ENCODE peak calls at places on chromosomes 16 and 17, in six cellular contexts. Q is K562, F is IMR-90, W is A549, D is H1, I is HepG2. T is an unnamed sample.

GRCh38 chr17:67127925-67128324 is 83.6 kb downstream of the CACNG1 start:
- DNase-seq in I (no peak), F (no peak), W (no peak), D (no peak), Q (no peak), T (no peak)

GRCh38 chr16:24906901-24907300 is 61.1 kb downstream of the SLC5A11 start:
- DNase-seq in F (no peak), Q (no peak), D (no peak), I (no peak), W (no peak), T (no peak)

GRCh38 chr17:32846143-32846542 is 30.8 kb downstream of the MYO1D start:
- DNase-seq in F (no peak), Q (no peak), W (no peak), D (no peak), I (no peak), T (no peak)

GRCh38 chr16:53518550-53519416 is 15.8 kb upstream of the AKTIP start:
- DNase-seq in F (peak), I (no peak), Q (no peak), W (no peak), D (no peak), T (peak)

GRCh38 chr16:15953929-15954813 is 4.8 kb downstream of the ABCC1 start:
- DNase-seq in F (no peak), D (no peak), Q (no peak), I (no peak), W (no peak), T (no peak)

GRCh38 chr16:69935278-69935711 is 15.8 kb upstream of the CLEC18A start:
- DNase-seq in D (no peak), I (no peak), F (no peak), W (no peak), Q (no peak), T (no peak)

GRCh38 chr17:2347805-2348685 is 10.7 kb downstream of the SGSM2 start:
- DNase-seq in D (peak), W (peak), Q (no peak), F (peak), I (peak), T (no peak)

GRCh38 chr17:39939588-39940419 is 12.3 kb downstream of the LRRC3C start:
- DNase-seq in W (peak), F (peak), Q (peak), I (no peak), D (no peak), T (peak)

GRCh38 chr17:28390984-28391383 is 15.0 kb downstream of the SLC46A1 start:
- DNase-seq in W (no peak), Q (no peak), D (no peak), F (no peak), I (no peak), T (no peak)

GRCh38 chr16:85306071-85306792 is 194.0 kb upstream of the CIBAR2 start:
- DNase-seq in W (no peak), F (peak), D (no peak), I (peak), Q (peak), T (peak)

GRCh38 chr17:49372428-49372827 is 10.4 kb upstream of the ZNF652 start:
- DNase-seq in Q (no peak), D (no peak), W (no peak), F (no peak), I (no peak), T (no peak)

GRCh38 chr16:86520317-86521210 is 10.2 kb downstream of the FOXF1 start:
- DNase-seq in F (peak), I (no peak), D (no peak), Q (peak), W (no peak), T (no peak)

GRCh38 chr17:2688351-2689342 is 22.9 kb downstream of the CLUH start:
- DNase-seq in Q (no peak), I (peak), D (no peak), W (no peak), F (no peak), T (no peak)

GRCh38 chr17:6240001-6240400 is 169.8 kb downstream of the WSCD1 start:
- DNase-seq in Q (no peak), W (no peak), D (no peak), F (no peak), I (no peak), T (no peak)

GRCh38 chr17:6241996-6242395 is 171.8 kb downstream of the WSCD1 start:
- DNase-seq in D (no peak), I (no peak), W (no peak), F (no peak), Q (no peak), T (no peak)

GRCh38 chr17:6241381-6241780 is 171.2 kb downstream of the WSCD1 start:
- DNase-seq in F (no peak), I (no peak), Q (no peak), W (peak), D (no peak), T (no peak)

GRCh38 chr17:6240601-6241000 is 170.4 kb downstream of the WSCD1 start:
- DNase-seq in W (no peak), D (no peak), I (no peak), Q (no peak), F (no peak), T (no peak)

DNA sequence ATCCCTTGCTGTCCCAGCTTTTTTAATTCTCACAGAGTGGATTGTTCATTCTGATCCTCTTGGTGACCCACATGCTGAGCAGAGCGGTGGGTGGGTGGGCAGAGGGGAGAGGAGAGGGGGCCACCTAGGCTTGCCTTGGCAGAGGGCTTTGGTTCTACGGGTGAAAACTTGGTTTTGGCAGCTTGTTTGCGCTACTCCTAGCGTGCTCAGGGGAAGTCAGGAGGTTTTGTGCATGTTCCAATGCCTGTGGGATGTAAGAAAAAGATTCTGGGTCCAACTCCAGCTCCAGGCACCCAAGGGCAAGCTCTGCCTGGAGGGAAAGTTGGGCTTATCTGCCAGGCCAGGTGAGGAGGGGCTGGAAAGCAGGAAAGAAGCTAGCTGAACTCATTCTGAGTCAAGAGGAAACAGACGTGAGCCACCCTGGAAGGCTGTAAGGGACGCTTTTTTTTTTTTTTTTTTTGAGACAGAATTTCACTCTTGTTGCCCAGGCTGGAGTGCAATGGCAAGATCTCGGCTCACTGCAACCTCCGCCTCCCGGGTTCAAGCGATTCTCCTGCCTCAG is 169.1 kb downstream of the WSCD1 start:
- DNase-seq in I (no peak), D (no peak), Q (no peak), W (no peak), F (no peak), T (no peak)
- TF ChIP-seq POLR2A in I (no peak), D (no peak), Q (no peak), W (no peak), F (no peak), T (no peak)

DNA sequence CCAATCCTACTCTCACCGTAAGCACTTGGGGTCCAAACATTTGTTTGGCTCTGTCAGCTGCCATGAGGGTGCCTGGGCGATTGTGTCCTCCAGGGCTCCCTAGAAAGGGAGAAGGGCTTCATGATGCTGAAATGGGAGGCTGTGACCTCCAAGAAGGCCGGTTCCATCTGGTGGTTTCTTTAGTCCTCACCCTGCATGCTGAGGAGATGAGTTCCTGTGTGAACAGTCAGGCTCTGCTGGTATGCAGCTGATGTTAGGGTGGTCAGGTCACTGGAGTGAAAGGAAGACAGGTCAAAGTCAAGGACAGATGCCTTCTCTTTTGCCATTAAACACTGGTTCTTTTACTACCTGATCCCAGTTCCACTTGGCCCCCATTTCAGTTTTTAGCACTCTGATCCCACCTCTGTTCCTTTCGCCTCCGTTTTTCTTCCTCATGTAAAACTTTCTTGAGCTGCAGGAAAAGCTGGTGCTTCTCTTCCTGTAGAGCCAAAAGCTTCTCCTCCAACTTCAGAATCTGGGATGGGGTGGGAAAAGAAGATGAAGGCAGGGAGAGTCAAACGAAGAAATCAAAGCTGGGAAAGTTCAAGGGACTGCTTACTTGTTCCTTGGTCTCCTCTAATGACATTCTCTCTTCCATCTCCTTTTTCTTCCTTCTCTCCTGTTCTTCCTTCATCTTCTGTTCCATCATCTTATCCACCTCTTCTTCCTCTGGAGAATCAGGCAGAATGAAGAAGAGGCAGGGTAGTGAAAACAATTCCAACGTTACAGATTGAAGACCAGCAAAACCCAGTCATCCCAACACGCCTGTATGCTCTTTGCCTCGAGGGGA is 1.1 kb downstream of the GPS2 start:
- DNase-seq in Q (no peak), F (peak), I (no peak), W (no peak), D (no peak), T (no peak)
- TF ChIP-seq USF2 in Q (no peak), F (no peak), I (no peak), W (no peak), D (no peak), T (no peak)

DNA sequence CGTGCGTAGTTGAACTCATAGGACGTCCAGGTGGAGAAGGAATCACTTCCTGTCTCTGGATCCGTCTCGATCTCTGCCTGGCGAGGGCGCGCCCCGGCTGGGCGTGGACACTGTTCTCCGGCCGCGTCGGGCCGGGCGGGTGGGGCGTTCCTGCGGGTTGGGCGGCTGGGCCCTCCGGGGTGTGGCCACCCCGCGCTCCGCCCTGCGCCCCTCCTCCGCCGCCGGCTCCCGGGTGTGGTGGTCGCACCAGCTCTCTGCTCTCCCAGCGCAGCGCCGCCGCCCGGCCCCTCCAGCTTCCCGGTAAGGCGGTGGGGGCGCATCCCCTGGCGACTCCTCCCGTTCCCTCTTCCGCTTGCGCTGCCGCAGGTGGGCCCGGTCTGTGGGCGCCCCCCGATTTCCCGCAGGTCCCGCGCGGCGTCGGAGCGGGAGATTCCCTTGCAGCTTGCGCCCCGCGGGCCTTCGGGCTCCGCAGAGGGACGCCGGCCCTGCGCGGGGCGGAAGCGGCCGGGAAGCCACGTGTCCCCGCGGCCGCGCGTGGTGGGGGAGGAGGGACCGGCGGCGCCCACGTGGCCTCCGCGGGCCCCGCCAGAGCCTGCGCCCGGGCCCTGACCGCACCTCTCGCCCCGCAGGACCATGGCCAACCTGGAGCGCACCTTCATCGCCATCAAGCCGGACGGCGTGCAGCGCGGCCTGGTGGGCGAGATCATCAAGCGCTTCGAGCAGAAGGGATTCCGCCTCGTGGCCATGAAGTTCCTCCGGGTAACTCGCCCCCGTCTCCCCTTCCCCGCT is at the start of gene NME2:
- DNase-seq in I (peak), D (peak), W (peak), Q (peak), F (peak), T (peak)
- TF ChIP-seq POLR2A in I (peak), D (peak), W (peak), Q (peak), F (peak), T (peak)

GRCh38 chr16:89624775-89625761 is 11.6 kb downstream of the DPEP1 start:
- DNase-seq in W (no peak), I (peak), D (no peak), Q (no peak), F (no peak), T (no peak)
- TF ChIP-seq USF2 in W (no peak), I (no peak), D (no peak), Q (peak), F (no peak), T (no peak)

GRCh38 chr17:30475206-30475605 is 2.0 kb upstream of the GOSR1 start:
- DNase-seq in F (no peak), I (no peak), W (no peak), Q (no peak), D (no peak), T (no peak)

GRCh38 chr17:30477758-30478115 is 529 bp downstream of the GOSR1 start:
- DNase-seq in Q (no peak), F (peak), I (peak), W (peak), D (no peak), T (no peak)

GRCh38 chr17:30472238-30472890 is 4.8 kb upstream of the GOSR1 start:
- DNase-seq in F (no peak), D (no peak), W (no peak), I (no peak), Q (no peak), T (no peak)

GRCh38 chr17:30476726-30477082 is 504 bp upstream of the GOSR1 start:
- DNase-seq in Q (peak), D (no peak), F (peak), I (peak), W (no peak), T (no peak)

DNA sequence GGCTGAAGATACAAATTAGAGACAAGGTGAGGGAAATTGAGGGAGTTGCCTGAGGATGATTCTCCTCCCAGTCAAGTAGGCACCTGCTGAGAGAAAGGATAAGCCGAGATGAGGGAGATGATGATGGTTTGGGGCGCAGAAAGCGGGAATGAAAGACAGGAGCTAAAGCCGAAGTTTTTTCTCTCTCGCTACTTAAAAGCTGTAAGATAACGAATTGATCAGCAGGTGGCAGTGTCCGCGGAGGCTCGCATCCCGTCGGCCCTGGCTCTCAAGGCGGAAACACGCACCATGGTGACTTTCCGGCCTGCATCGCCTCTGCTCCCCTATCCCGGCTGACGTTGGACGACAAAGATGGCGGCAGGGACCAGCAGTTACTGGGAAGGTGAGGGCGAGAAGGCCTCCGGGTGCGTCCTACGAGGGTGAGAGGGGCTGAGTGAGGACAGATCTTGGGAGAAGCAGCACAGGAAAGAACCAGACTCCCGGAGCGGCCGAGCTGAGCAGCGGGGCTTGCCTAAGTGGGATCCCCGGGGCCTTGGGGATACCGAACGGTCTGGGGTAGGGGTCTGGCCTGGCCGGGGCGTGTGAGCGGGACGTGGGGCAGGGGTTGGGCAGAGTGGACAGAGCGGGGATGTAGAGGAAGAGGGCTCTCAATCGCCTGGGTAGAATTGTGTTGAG is at the start of gene GOSR1:
- DNase-seq in D (peak), Q (peak), W (peak), I (peak), F (peak), T (peak)
- TF ChIP-seq POLR2A in D (peak), Q (peak), W (peak), I (peak), F (peak), T (peak)

DNA sequence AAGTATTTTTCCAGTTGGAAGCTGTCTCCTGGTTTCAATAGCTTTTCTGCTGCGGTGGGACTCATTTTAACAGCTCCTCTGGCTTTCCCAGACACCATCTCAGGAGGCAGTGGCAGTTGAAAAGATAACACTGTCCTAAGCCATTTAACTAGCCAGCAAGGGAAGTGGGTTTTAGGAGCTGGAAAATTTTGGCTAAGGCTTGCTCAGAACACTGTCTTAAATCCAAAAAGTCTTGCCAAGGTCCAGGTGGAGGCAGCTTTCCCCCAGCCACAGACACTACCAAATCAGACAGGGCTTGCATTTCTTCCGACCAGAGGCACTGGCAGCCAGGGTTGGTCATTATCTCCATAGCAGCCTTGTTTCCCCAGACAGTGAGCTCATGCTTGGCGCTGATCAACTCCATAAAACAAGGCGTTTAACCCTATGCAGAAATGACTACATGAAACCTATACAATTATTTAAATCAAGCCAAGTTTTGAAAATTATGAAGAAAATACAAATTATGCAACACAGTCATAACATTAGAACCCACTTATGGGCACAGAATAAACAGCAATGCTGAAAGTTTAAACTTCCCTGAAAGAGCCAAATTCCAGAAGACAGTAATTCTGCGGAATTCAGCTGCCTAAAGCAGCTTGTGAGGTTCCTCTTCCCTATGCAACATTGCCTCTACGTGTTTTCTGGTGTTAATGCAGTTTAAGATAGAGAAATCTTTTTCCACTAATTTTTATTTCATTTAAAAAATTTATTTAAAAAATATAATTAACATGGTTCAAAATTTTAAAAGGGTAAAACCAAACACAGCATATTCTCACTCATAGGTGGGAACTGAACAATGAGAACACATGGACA is 25.0 kb downstream of the GABARAPL2 start:
- DNase-seq in Q (no peak), D (no peak), I (no peak), F (peak), W (no peak), T (no peak)
- TF ChIP-seq USF2 in Q (no peak), D (no peak), I (no peak), F (no peak), W (no peak), T (no peak)

DNA sequence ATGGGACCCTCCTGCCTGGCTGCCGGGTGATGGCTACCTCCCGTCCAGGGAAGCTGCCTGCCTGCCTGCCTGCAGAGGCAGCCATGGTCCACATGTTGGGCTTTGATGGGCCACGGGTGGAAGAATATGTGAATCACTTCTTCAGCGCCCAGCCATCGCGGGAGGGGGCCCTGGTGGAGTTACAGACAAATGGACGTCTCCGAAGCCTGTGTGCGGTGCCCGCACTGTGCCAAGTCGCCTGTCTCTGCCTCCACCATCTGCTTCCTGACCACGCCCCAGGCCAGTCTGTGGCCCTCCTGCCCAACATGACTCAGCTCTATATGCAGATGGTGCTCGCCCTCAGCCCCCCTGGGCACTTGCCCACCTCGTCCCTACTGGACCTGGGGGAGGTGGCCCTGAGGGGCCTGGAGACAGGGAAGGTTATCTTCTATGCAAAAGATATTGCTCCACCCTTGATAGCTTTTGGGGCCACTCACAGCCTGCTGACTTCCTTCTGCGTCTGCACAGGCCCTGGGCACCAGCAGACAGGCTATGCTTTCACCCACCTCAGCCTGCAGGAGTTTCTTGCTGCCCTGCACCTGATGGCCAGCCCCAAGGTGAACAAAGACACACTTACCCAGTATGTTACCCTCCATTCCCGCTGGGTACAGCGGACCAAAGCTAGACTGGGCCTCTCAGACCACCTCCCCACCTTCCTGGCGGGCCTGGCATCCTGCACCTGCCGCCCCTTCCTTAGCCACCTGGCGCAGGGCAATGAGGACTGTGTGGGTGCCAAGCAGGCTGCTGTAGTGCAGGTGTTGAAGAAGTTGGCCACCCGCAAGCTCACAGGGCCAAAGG is 36.8 kb downstream of the NLRC5 start:
- DNase-seq in Q (no peak), D (no peak), I (no peak), W (no peak), F (no peak), T (no peak)
- TF ChIP-seq POLR2A in Q (no peak), D (no peak), I (no peak), W (no peak), F (no peak), T (no peak)

T was measured in GM12878.